ENCODE peak calls at places on chromosomes 6 and 20, in seven cellular contexts. One of them, this sample, is unnamed.

GRCh38 chr20:5065489-5066383 is 54.0 kb downstream of the PCNA start:
- DNase-seq in lower leg skin: peak
- DNase-seq in IMR-90: peak
- DNase-seq in heart left ventricle: peak
- DNase-seq in ovary: peak
- DNase-seq in tibial nerve: no peak
- DNase-seq in A549: peak
- DNase-seq in this sample: peak

GRCh38 chr6:140849441-140849840 is 1283.3 kb upstream of the GJE1 start:
- DNase-seq in lower leg skin: no peak
- DNase-seq in IMR-90: no peak
- DNase-seq in heart left ventricle: no peak
- DNase-seq in ovary: no peak
- DNase-seq in tibial nerve: no peak
- DNase-seq in A549: no peak
- DNase-seq in this sample: no peak

GRCh38 chr6:97186416-97186999 is 96.5 kb downstream of the MMS22L start:
- DNase-seq in lower leg skin: peak
- DNase-seq in IMR-90: peak
- DNase-seq in heart left ventricle: peak
- DNase-seq in ovary: peak
- DNase-seq in tibial nerve: peak
- DNase-seq in A549: peak
- DNase-seq in this sample: peak

GRCh38 chr20:5073154-5074049 is 46.4 kb downstream of the PCNA start:
- DNase-seq in lower leg skin: peak
- DNase-seq in IMR-90: peak
- DNase-seq in heart left ventricle: peak
- DNase-seq in ovary: peak
- DNase-seq in tibial nerve: peak
- DNase-seq in A549: peak
- DNase-seq in this sample: peak

GRCh38 chr6:44787254-44787844 is 399.8 kb downstream of the CDC5L start:
- DNase-seq in lower leg skin: no peak
- DNase-seq in IMR-90: no peak
- DNase-seq in heart left ventricle: no peak
- DNase-seq in ovary: no peak
- DNase-seq in tibial nerve: no peak
- DNase-seq in A549: no peak
- DNase-seq in this sample: no peak

GRCh38 chr20:41649489-41649888 is 31.3 kb upstream of the CHD6 start:
- DNase-seq in lower leg skin: no peak
- DNase-seq in IMR-90: no peak
- DNase-seq in heart left ventricle: no peak
- DNase-seq in ovary: no peak
- DNase-seq in tibial nerve: no peak
- DNase-seq in A549: no peak
- DNase-seq in this sample: no peak

GRCh38 chr6:13331516-13332348 is 3.4 kb upstream of the TBC1D7 start:
- DNase-seq in lower leg skin: no peak
- DNase-seq in IMR-90: peak
- DNase-seq in heart left ventricle: no peak
- DNase-seq in ovary: no peak
- DNase-seq in tibial nerve: no peak
- DNase-seq in A549: peak
- DNase-seq in this sample: no peak

GRCh38 chr6:155273438-155273837 is 9.6 kb downstream of the CLDN20 start:
- DNase-seq in lower leg skin: no peak
- DNase-seq in IMR-90: peak
- DNase-seq in heart left ventricle: no peak
- DNase-seq in ovary: no peak
- DNase-seq in tibial nerve: no peak
- DNase-seq in A549: peak
- DNase-seq in this sample: no peak

GRCh38 chr20:5844063-5844681 is 94.0 kb downstream of the SHLD1 start:
- DNase-seq in lower leg skin: no peak
- DNase-seq in IMR-90: peak
- DNase-seq in heart left ventricle: no peak
- DNase-seq in ovary: no peak
- DNase-seq in tibial nerve: no peak
- DNase-seq in A549: peak
- DNase-seq in this sample: no peak

GRCh38 chr20:18165553-18165952 is 27.9 kb downstream of the KAT14 start:
- DNase-seq in lower leg skin: no peak
- DNase-seq in IMR-90: peak
- DNase-seq in heart left ventricle: no peak
- DNase-seq in ovary: no peak
- DNase-seq in tibial nerve: no peak
- DNase-seq in A549: no peak
- DNase-seq in this sample: no peak

GRCh38 chr20:63745424-63745805 is 5.8 kb downstream of the SLC2A4RG start:
- DNase-seq in lower leg skin: no peak
- DNase-seq in IMR-90: no peak
- DNase-seq in heart left ventricle: no peak
- DNase-seq in ovary: no peak
- DNase-seq in tibial nerve: no peak
- DNase-seq in A549: no peak
- DNase-seq in this sample: no peak

GRCh38 chr6:149842331-149842730 is 21.8 kb downstream of the LRP11 start:
- DNase-seq in lower leg skin: no peak
- DNase-seq in IMR-90: no peak
- DNase-seq in heart left ventricle: no peak
- DNase-seq in ovary: no peak
- DNase-seq in tibial nerve: no peak
- DNase-seq in A549: no peak
- DNase-seq in this sample: no peak

GRCh38 chr20:41275181-41275793 is 42.2 kb downstream of the ZHX3 start:
- DNase-seq in lower leg skin: no peak
- DNase-seq in IMR-90: peak
- DNase-seq in heart left ventricle: no peak
- DNase-seq in ovary: no peak
- DNase-seq in tibial nerve: no peak
- DNase-seq in A549: no peak
- DNase-seq in this sample: no peak

GRCh38 chr6:75023634-75024033 is 182.2 kb downstream of the COL12A1 start:
- DNase-seq in lower leg skin: no peak
- DNase-seq in IMR-90: peak
- DNase-seq in heart left ventricle: no peak
- DNase-seq in ovary: no peak
- DNase-seq in tibial nerve: no peak
- DNase-seq in A549: no peak
- DNase-seq in this sample: no peak

GRCh38 chr6:112480551-112480950 is 133.4 kb downstream of the RFPL4B start:
- DNase-seq in lower leg skin: no peak
- DNase-seq in IMR-90: peak
- DNase-seq in heart left ventricle: no peak
- DNase-seq in ovary: no peak
- DNase-seq in tibial nerve: no peak
- DNase-seq in A549: no peak
- DNase-seq in this sample: no peak

GRCh38 chr6:124928831-124929230 is 33.4 kb upstream of the RNF217 start:
- DNase-seq in lower leg skin: no peak
- DNase-seq in IMR-90: no peak
- DNase-seq in heart left ventricle: no peak
- DNase-seq in ovary: no peak
- DNase-seq in tibial nerve: no peak
- DNase-seq in A549: no peak
- DNase-seq in this sample: no peak

GRCh38 chr20:33559994-33560393 is 70.1 kb downstream of the CBFA2T2 start:
- DNase-seq in lower leg skin: no peak
- DNase-seq in IMR-90: no peak
- DNase-seq in heart left ventricle: no peak
- DNase-seq in ovary: no peak
- DNase-seq in tibial nerve: no peak
- DNase-seq in A549: no peak
- DNase-seq in this sample: no peak

GRCh38 chr6:148864941-148865340 is 118.1 kb downstream of the UST start:
- DNase-seq in lower leg skin: no peak
- DNase-seq in IMR-90: no peak
- DNase-seq in heart left ventricle: no peak
- DNase-seq in ovary: no peak
- DNase-seq in tibial nerve: no peak
- DNase-seq in A549: no peak
- DNase-seq in this sample: no peak

DNA sequence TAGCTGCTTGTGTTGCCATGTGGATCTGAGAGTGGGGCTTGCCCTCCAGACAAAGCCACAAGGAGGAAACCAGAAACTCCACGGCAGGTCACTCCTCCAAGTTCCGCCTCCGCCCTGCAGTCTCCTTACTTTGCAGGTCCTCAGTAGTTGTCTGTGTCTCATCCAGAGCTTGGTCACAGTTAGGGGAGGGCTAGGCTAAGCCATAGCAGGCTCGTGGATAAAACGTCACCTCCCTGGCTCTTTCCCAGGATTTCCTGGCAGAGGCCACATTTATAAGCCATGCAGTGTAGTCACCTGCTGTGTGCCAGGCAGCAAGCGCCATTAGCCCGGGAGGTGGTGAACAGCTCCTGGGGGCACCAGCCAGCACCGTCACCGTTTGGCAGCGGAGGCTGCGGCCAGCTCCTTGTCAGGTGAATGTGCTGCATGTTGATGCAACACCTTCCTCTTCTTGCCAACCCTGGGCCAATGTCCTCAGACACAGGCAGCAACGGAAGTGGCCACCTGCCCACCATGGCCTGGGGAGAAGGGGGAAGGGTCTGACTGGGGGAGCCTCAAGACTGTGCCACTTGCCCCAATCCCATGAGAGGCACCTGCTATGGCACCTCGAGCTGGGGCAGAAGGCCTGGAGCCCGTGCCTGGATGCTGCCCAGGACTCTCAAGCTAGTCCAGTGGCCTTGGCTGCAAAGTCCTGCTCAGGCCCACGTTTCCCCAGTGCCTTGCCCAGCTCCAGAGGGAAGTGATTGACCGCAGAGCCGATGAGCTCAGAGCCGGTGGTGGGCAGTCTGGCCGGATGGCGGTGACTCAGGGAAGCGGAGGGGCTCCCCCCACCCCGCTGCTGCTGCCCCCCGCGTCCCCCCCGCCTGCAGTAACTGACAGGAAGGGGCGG is 39.0 kb upstream of the SLCO4A1 start:
- DNase-seq in lower leg skin: peak
- DNase-seq in IMR-90: peak
- DNase-seq in heart left ventricle: peak
- DNase-seq in ovary: no peak
- DNase-seq in tibial nerve: no peak
- DNase-seq in A549: no peak
- DNase-seq in this sample: no peak
- TF ChIP-seq POLR2A in lower leg skin: no peak
- TF ChIP-seq POLR2A in IMR-90: no peak
- TF ChIP-seq POLR2A in heart left ventricle: no peak
- TF ChIP-seq POLR2A in ovary: no peak
- TF ChIP-seq POLR2A in tibial nerve: no peak
- TF ChIP-seq POLR2A in A549: no peak
- TF ChIP-seq POLR2A in this sample: peak

GRCh38 chr6:3363296-3364025 is 93.4 kb downstream of the SLC22A23 start:
- DNase-seq in lower leg skin: peak
- DNase-seq in IMR-90: no peak
- DNase-seq in heart left ventricle: no peak
- DNase-seq in ovary: no peak
- DNase-seq in tibial nerve: no peak
- DNase-seq in A549: no peak
- DNase-seq in this sample: no peak
- TF ChIP-seq POLR2A in lower leg skin: no peak
- TF ChIP-seq POLR2A in IMR-90: no peak
- TF ChIP-seq POLR2A in heart left ventricle: no peak
- TF ChIP-seq POLR2A in ovary: no peak
- TF ChIP-seq POLR2A in tibial nerve: no peak
- TF ChIP-seq POLR2A in A549: no peak
- TF ChIP-seq POLR2A in this sample: no peak

GRCh38 chr6:36442671-36443497 is at the start of the genes KCTD20 and PXT1:
- DNase-seq in lower leg skin: peak
- DNase-seq in IMR-90: peak
- DNase-seq in heart left ventricle: peak
- DNase-seq in ovary: peak
- DNase-seq in tibial nerve: peak
- DNase-seq in A549: peak
- DNase-seq in this sample: peak

GRCh38 chr6:36443951-36444428 is 1.2 kb downstream of the KCTD20 start:
- DNase-seq in lower leg skin: no peak
- DNase-seq in IMR-90: peak
- DNase-seq in heart left ventricle: no peak
- DNase-seq in ovary: no peak
- DNase-seq in tibial nerve: no peak
- DNase-seq in A549: peak
- DNase-seq in this sample: no peak

GRCh38 chr6:36442083-36442670 is 477 bp downstream of the PXT1 start:
- DNase-seq in lower leg skin: no peak
- DNase-seq in IMR-90: no peak
- DNase-seq in heart left ventricle: no peak
- DNase-seq in ovary: peak
- DNase-seq in tibial nerve: no peak
- DNase-seq in A549: no peak
- DNase-seq in this sample: no peak

GRCh38 chr6:36443498-36443844 is 671 bp downstream of the KCTD20 start:
- DNase-seq in lower leg skin: no peak
- DNase-seq in IMR-90: no peak
- DNase-seq in heart left ventricle: no peak
- DNase-seq in ovary: no peak
- DNase-seq in tibial nerve: no peak
- DNase-seq in A549: no peak
- DNase-seq in this sample: no peak

GRCh38 chr6:36441307-36441894 is 1.3 kb downstream of the PXT1 start:
- DNase-seq in lower leg skin: peak
- DNase-seq in IMR-90: peak
- DNase-seq in heart left ventricle: peak
- DNase-seq in ovary: peak
- DNase-seq in tibial nerve: peak
- DNase-seq in A549: peak
- DNase-seq in this sample: peak
- TF ChIP-seq POLR2A in lower leg skin: no peak
- TF ChIP-seq POLR2A in IMR-90: peak
- TF ChIP-seq POLR2A in heart left ventricle: peak
- TF ChIP-seq POLR2A in ovary: peak
- TF ChIP-seq POLR2A in tibial nerve: peak
- TF ChIP-seq POLR2A in A549: no peak
- TF ChIP-seq POLR2A in this sample: peak

DNA sequence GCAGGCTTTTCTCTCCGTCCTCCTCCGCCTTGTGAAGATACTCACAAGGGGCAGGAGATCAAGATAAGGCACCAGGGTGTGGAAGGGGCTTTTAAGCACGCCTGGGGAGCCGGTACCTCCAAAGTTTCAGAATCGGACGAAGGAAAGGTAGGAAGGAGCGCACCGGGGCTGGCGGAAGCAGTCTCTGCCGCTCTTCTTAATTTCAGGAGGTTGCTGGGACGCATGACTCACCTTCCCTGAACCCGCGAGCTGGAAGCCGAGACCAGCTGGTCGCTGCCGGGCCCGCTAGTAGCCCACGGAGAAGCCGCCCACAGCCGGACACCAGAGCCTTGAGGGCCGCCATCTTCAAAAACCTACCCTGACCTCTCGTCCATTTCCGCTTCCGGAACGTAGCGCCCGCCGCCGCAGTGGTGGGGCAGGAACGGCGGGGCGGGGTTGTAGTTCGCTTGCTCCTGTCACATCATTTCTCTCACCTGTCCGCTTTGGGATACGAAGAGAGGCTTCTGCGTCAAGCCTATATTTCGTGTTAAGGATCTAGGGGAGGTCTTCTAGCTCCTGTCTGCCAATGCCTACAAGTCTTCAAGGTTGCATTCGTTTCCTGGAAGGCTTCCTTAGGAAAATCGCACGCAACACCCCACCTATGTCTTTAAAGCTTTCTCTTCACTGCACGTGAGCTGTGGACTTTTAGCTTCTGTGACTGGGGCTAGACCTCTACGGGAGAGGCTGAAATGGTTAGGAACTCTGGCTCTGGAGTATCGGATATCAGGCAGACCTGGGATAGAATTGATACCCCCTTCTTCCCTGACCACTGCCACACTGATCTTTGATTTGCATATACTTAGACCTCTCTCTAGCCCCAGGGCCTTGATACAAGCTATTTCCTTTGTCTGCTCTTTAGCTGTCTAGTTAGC is at the start of gene MRPS18A:
- DNase-seq in lower leg skin: peak
- DNase-seq in IMR-90: peak
- DNase-seq in heart left ventricle: peak
- DNase-seq in ovary: peak
- DNase-seq in tibial nerve: peak
- DNase-seq in A549: peak
- DNase-seq in this sample: peak
- TF ChIP-seq POLR2A in lower leg skin: no peak
- TF ChIP-seq POLR2A in IMR-90: peak
- TF ChIP-seq POLR2A in heart left ventricle: peak
- TF ChIP-seq POLR2A in ovary: no peak
- TF ChIP-seq POLR2A in tibial nerve: peak
- TF ChIP-seq POLR2A in A549: peak
- TF ChIP-seq POLR2A in this sample: peak